ENCODE peak calls at places on chromosomes 13 and 19, in nine cellular contexts. Q is GM23338, P is stomach, G is sigmoid colon, T is K562, N is endothelial cell of umbilical vein, U is spleen, Y is SK-N-SH, V is Panc1. A is an unnamed sample.

GRCh38 chr13:20465218-20465879 is 60.3 kb downstream of the CRYL1 start:
- DNase-seq in U (no peak), G (no peak), T (no peak), N (no peak), V (no peak), Q (no peak), Y (no peak), P (no peak), A (peak; percentile 42)

GRCh38 chr13:45441633-45442032 is 23.1 kb upstream of the COG3 start:
- DNase-seq in N (peak; percentile 36), G (no peak), U (no peak), Y (no peak), V (no peak), T (no peak), P (no peak), Q (no peak), A (no peak)

GRCh38 chr13:95480131-95480545 is 72.4 kb upstream of the CLDN10 start:
- DNase-seq in N (peak; percentile 65), P (no peak), Q (no peak), V (no peak), G (peak; percentile 70), T (no peak), U (no peak), Y (no peak), A (no peak)

GRCh38 chr13:112443191-112444000 is 67.2 kb downstream of the SPACA7 start:
- DNase-seq in U (peak; percentile 57), N (no peak), G (peak; percentile 39), P (peak; percentile 25), V (no peak), Q (peak; percentile 69), T (peak; percentile 23), Y (peak; percentile 64), A (no peak)

GRCh38 chr13:114005206-114005720 is 31.4 kb upstream of the C13orf46 start:
- DNase-seq in G (peak; percentile 61), N (no peak), V (no peak), Q (no peak), Y (no peak), P (no peak), T (peak; percentile 33), U (peak; percentile 61), A (no peak)

GRCh38 chr13:58977085-58977484 is 1186.6 kb downstream of the DIAPH3 start:
- DNase-seq in U (no peak), G (no peak), N (no peak), P (no peak), Q (no peak), T (no peak), V (no peak), Y (no peak), A (no peak)

GRCh38 chr19:36973021-36973843 is 57.1 kb downstream of the ZNF568 start:
- DNase-seq in U (peak; percentile 94), N (peak; percentile 62), Q (peak; percentile 95), P (peak; percentile 78), Y (peak; percentile 97), V (peak; percentile 48), G (peak; percentile 92), T (peak; percentile 20), A (peak; percentile 80)

GRCh38 chr13:97302611-97303010 is 80.5 kb downstream of the MBNL2 start:
- DNase-seq in U (no peak), V (no peak), P (no peak), Q (no peak), Y (no peak), T (no peak), G (no peak), N (peak; percentile 57), A (no peak)

GRCh38 chr13:25687622-25688225 is 315.9 kb downstream of the ATP8A2 start:
- DNase-seq in U (no peak), N (peak; percentile 61), V (no peak), Y (no peak), G (no peak), Q (no peak), P (no peak), T (no peak), A (peak; percentile 17)

GRCh38 chr19:54096642-54097106 is 3.9 kb downstream of the OSCAR start:
- DNase-seq in U (peak; percentile 86), Q (peak; percentile 62), G (peak; percentile 68), Y (no peak), N (no peak), P (no peak), V (no peak), T (peak; percentile 36), A (peak; percentile 42)

GRCh38 chr19:53865918-53866696 is 1.6 kb upstream of the MYADM start:
- DNase-seq in G (peak; percentile 91), U (peak; percentile 92), Y (peak; percentile 87), Q (peak; percentile 85), T (peak; percentile 44), V (no peak), P (peak; percentile 71), N (peak; percentile 35), A (peak; percentile 81)

GRCh38 chr13:111661776-111662175 is 341.3 kb downstream of the TEX29 start:
- DNase-seq in T (no peak), Y (no peak), Q (no peak), G (no peak), V (no peak), N (no peak), P (no peak), U (no peak), A (no peak)

GRCh38 chr13:109954441-109954840 is 168.1 kb upstream of the IRS2 start:
- DNase-seq in N (no peak), V (no peak), U (no peak), Q (no peak), T (no peak), Y (no peak), P (no peak), G (no peak), A (no peak)
- TF ChIP-seq POLR2AphosphoS5 in N (no peak), V (no peak), U (no peak), Q (no peak), T (no peak), Y (no peak), P (no peak), G (no peak), A (no peak)

GRCh38 chr13:36509369-36509768 is 77.1 kb downstream of the CCNA1 start:
- DNase-seq in Q (peak; percentile 80), U (no peak), Y (no peak), P (no peak), V (no peak), G (no peak), N (no peak), T (no peak), A (no peak)
- TF ChIP-seq CTCF in Q (peak; percentile 47), U (no peak), Y (no peak), P (no peak), V (no peak), G (no peak), N (no peak), T (no peak), A (no peak)

GRCh38 chr19:912181-913079 is 589 bp downstream of the R3HDM4 start:
- DNase-seq in G (no peak), Q (no peak), P (no peak), N (no peak), V (no peak), U (peak; percentile 89), T (peak; percentile 69), Y (no peak), A (no peak)

GRCh38 chr19:907183-907853 is 5.7 kb downstream of the R3HDM4 start:
- DNase-seq in Y (no peak), V (no peak), G (no peak), T (peak; percentile 79), N (no peak), P (no peak), Q (no peak), U (peak; percentile 93), A (no peak)

GRCh38 chr19:913080-913748 is at the start of gene R3HDM4:
- DNase-seq in V (no peak), Q (peak; percentile 68), G (peak; percentile 90), T (peak; percentile 70), N (peak; percentile 38), P (peak; percentile 86), U (peak; percentile 98), Y (peak; percentile 96), A (peak; percentile 89)

GRCh38 chr19:906480-906879 is 6.5 kb downstream of the R3HDM4 start:
- DNase-seq in T (no peak), U (no peak), P (no peak), V (no peak), G (no peak), N (no peak), Y (no peak), Q (no peak), A (no peak)

DNA sequence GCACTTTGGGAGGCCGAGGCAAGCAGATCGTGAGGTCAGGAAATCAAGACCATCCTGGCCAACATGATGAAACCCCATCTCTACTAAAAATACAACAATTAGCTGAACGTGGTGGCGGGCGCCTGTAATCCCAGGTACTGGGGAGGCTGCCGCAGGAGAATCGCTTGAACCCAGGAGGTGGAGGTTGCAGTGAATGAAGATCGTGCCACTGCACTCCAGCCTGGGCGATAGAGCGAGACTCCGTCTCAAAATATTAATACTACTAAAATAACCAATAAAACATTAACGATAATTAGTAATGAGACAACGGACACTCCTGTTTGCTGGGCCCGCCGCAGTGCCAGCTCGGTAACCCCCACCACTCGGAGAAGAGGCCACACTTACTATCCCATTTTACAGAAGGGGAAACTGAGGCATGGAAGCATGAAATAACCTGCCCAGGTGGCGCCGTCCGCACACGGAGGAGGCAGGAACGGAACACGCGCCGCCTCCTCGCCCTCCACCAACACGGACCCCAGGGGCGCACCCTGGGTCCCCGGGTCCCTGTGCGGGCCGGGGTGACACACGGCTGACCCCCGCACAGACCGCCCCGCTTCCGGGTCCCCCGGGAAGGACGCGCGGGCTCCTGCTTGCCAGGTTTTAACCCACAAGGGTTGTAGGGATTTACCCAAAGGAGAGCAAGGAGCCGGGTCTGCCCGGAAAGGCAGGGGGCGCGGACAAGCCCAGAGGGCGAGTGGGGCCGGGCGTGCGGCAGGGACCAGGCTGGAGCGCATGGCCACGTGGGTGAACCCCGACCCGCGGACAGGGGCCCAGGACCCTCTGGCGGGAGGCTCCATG is 1.6 kb downstream of the R3HDM4 start:
- DNase-seq in N (no peak), Y (peak; percentile 59), T (no peak), U (peak; percentile 86), P (no peak), V (no peak), Q (peak; percentile 81), G (no peak), A (no peak)
- TF ChIP-seq POLR2AphosphoS5 in N (no peak), Y (no peak), T (no peak), U (peak; percentile 61), P (no peak), V (no peak), Q (no peak), G (no peak), A (no peak)

GRCh38 chr13:78586706-78587105 is 16.6 kb downstream of the POU4F1 start:
- DNase-seq in V (no peak), U (no peak), Y (no peak), P (no peak), G (no peak), T (peak; percentile 18), N (no peak), Q (peak; percentile 96), A (no peak)
- TF ChIP-seq CTCF in V (peak; percentile 20), U (no peak), Y (peak; percentile 44), P (no peak), G (no peak), T (peak; percentile 42), N (peak; percentile 44), Q (peak; percentile 82), A (no peak)